ENCODE peak calls at places on chromosome 6, in ten cellular contexts. I is bronchial epithelial cell, W is brain microvascular endothelial cell, J is HepG2, K is spleen, G is cardiac muscle cell, A is left lung, S is AG04450, T is Peyer's patch, O is astrocyte. U is an unnamed sample. For H3K27me3, the result is how much of the 10 kb centered on the place peaks cover.

GRCh38 chr6:17429381-17430061 is 36.1 kb downstream of the CAP2 start:
- DNase-seq in I (no peak), W (no peak), J (no peak), K (no peak), G (no peak), A (no peak), S (peak), T (no peak), O (peak), U (no peak)

GRCh38 chr6:38305995-38306681 is 333.6 kb downstream of the BTBD9 start:
- DNase-seq in I (no peak), W (no peak), J (no peak), K (no peak), G (no peak), A (no peak), S (no peak), T (no peak), O (no peak), U (no peak)

GRCh38 chr6:133131621-133132020 is 109.5 kb upstream of the EYA4 start:
- DNase-seq in I (no peak), W (no peak), J (no peak), K (no peak), G (peak), A (no peak), S (no peak), T (no peak), O (no peak), U (no peak)

GRCh38 chr6:73968358-73968757 is 272.4 kb downstream of the CD109 start:
- DNase-seq in I (no peak), W (no peak), J (no peak), K (no peak), G (no peak), A (no peak), S (no peak), T (no peak), O (no peak), U (no peak)

GRCh38 chr6:24356310-24357035 is 1.4 kb downstream of the DCDC2 start:
- DNase-seq in I (no peak), W (no peak), J (peak), K (no peak), G (no peak), A (no peak), S (no peak), T (no peak), O (no peak), U (no peak)

GRCh38 chr6:137767931-137768690 is 98.9 kb upstream of the TNFAIP3 start:
- DNase-seq in I (peak), W (peak), J (no peak), K (no peak), G (no peak), A (no peak), S (no peak), T (no peak), O (peak), U (no peak)

GRCh38 chr6:28207244-28208179 is 17.6 kb upstream of the ZSCAN9 start:
- DNase-seq in I (peak), W (peak), J (no peak), K (peak), G (peak), A (no peak), S (no peak), T (no peak), O (peak), U (no peak)

GRCh38 chr6:91317984-91318383 is 731.1 kb upstream of the MAP3K7 start:
- DNase-seq in I (no peak), W (no peak), J (no peak), K (no peak), G (no peak), A (no peak), S (no peak), T (no peak), O (no peak), U (no peak)

GRCh38 chr6:161369339-161369738 is 95.5 kb upstream of the AGPAT4 start:
- DNase-seq in I (peak), W (peak), J (no peak), K (no peak), G (no peak), A (peak), S (peak), T (peak), O (peak), U (peak)

GRCh38 chr6:111982681-111983080 is 71.2 kb upstream of the CCN6 start:
- DNase-seq in I (peak), W (no peak), J (no peak), K (no peak), G (no peak), A (no peak), S (no peak), T (no peak), O (no peak), U (no peak)

GRCh38 chr6:89951574-89952360 is 57.5 kb downstream of the GJA10 start:
- DNase-seq in I (no peak), W (peak), J (peak), K (no peak), G (no peak), A (no peak), S (no peak), T (no peak), O (peak), U (no peak)

GRCh38 chr6:116206231-116206903 is 47.5 kb downstream of the TSPYL4 start:
- DNase-seq in I (peak), W (no peak), J (no peak), K (no peak), G (no peak), A (no peak), S (no peak), T (no peak), O (peak), U (no peak)

GRCh38 chr6:11188161-11188915 is 44.1 kb downstream of the NEDD9 start:
- DNase-seq in I (peak), W (no peak), J (peak), K (no peak), G (no peak), A (no peak), S (no peak), T (no peak), O (no peak), U (no peak)

GRCh38 chr6:155077784-155078183 is 82.7 kb downstream of the TIAM2 start:
- DNase-seq in I (no peak), W (no peak), J (peak), K (no peak), G (no peak), A (no peak), S (no peak), T (no peak), O (no peak), U (no peak)

GRCh38 chr6:124812067-124812466 is 150.2 kb upstream of the RNF217 start:
- DNase-seq in I (no peak), W (no peak), J (no peak), K (no peak), G (no peak), A (no peak), S (no peak), T (no peak), O (no peak), U (no peak)

GRCh38 chr6:148822819-148823218 is 76.0 kb downstream of the UST start:
- DNase-seq in I (no peak), W (no peak), J (no peak), K (no peak), G (no peak), A (no peak), S (no peak), T (no peak), O (no peak), U (no peak)

GRCh38 chr6:168123165-168123911 is 44.3 kb upstream of the FRMD1 start:
- DNase-seq in I (no peak), W (no peak), J (no peak), K (peak), G (no peak), A (no peak), S (no peak), T (peak), O (no peak), U (no peak)

GRCh38 chr6:15108383-15108715 is 137.5 kb upstream of the JARID2 start:
- DNase-seq in I (no peak), W (no peak), J (no peak), K (no peak), G (no peak), A (no peak), S (no peak), T (no peak), O (no peak), U (no peak)

GRCh38 chr6:163248051-163248450 is 166.5 kb upstream of the QKI start:
- DNase-seq in I (no peak), W (no peak), J (no peak), K (no peak), G (no peak), A (no peak), S (no peak), T (no peak), O (no peak), U (no peak)

GRCh38 chr6:105310371-105310770 is 92.5 kb downstream of the PREP start:
- DNase-seq in I (no peak), W (no peak), J (no peak), K (no peak), G (no peak), A (no peak), S (no peak), T (peak), O (no peak), U (no peak)

GRCh38 chr6:25014806-25015560 is 79.2 kb upstream of the RIPOR2 start:
- DNase-seq in I (no peak), W (peak), J (no peak), K (no peak), G (no peak), A (no peak), S (peak), T (no peak), O (peak), U (peak)

GRCh38 chr6:33583591-33584155 is 3.6 kb upstream of the BAK1 start:
- DNase-seq in I (no peak), W (no peak), J (peak), K (peak), G (no peak), A (no peak), S (no peak), T (no peak), O (no peak), U (no peak)

GRCh38 chr6:111852704-111853103 is 20.5 kb downstream of the FYN start:
- DNase-seq in I (peak), W (no peak), J (peak), K (no peak), G (no peak), A (no peak), S (no peak), T (no peak), O (no peak), U (peak)

GRCh38 chr6:24825130-24825630 is 26.5 kb upstream of the ARMH2 start:
- DNase-seq in I (peak), W (no peak), J (no peak), K (no peak), G (no peak), A (no peak), S (no peak), T (no peak), O (no peak), U (no peak)

GRCh38 chr6:137188855-137189254 is 15.4 kb upstream of the IL22RA2 start:
- DNase-seq in I (no peak), W (no peak), J (peak), K (no peak), G (peak), A (no peak), S (no peak), T (no peak), O (peak), U (no peak)

GRCh38 chr6:158208226-158208807 is 40.2 kb downstream of the GTF2H5 start:
- DNase-seq in I (no peak), W (no peak), J (no peak), K (no peak), G (no peak), A (no peak), S (no peak), T (no peak), O (no peak), U (no peak)

GRCh38 chr6:111414373-111414772 is 68.6 kb downstream of the REV3L start:
- DNase-seq in I (no peak), W (no peak), J (no peak), K (no peak), G (no peak), A (no peak), S (no peak), T (no peak), O (no peak), U (no peak)

GRCh38 chr6:32894085-32895005 is 40.4 kb downstream of the PSMB9 start:
- DNase-seq in I (peak), W (peak), J (peak), K (peak), G (peak), A (peak), S (peak), T (peak), O (peak), U (peak)

GRCh38 chr6:53543341-53544010 is 1.4 kb downstream of the GCLC start:
- DNase-seq in I (no peak), W (no peak), J (no peak), K (no peak), G (no peak), A (no peak), S (peak), T (no peak), O (peak), U (no peak)

GRCh38 chr6:146965110-146965689 is 239.0 kb upstream of the STXBP5 start:
- DNase-seq in I (no peak), W (no peak), J (no peak), K (no peak), G (no peak), A (no peak), S (no peak), T (no peak), O (no peak), U (no peak)

GRCh38 chr6:3732345-3733141 is 19.0 kb downstream of the PXDC1 start:
- DNase-seq in I (peak), W (peak), J (peak), K (peak), G (peak), A (peak), S (peak), T (peak), O (peak), U (no peak)

GRCh38 chr6:3325210-3325609 is 66.5 kb downstream of the PSMG4 start:
- DNase-seq in I (peak), W (peak), J (no peak), K (no peak), G (no peak), A (no peak), S (no peak), T (no peak), O (peak), U (no peak)

GRCh38 chr6:167682125-167682524 is 144.6 kb upstream of the AFDN start:
- DNase-seq in I (no peak), W (no peak), J (no peak), K (no peak), G (no peak), A (peak), S (no peak), T (no peak), O (no peak), U (no peak)

GRCh38 chr6:120556491-120556890 is 777.8 kb downstream of the TBC1D32 start:
- DNase-seq in I (peak), W (no peak), J (no peak), K (no peak), G (no peak), A (no peak), S (no peak), T (no peak), O (no peak), U (no peak)

GRCh38 chr6:13355969-13356368 is 27.6 kb upstream of the TBC1D7 start:
- DNase-seq in I (peak), W (no peak), J (no peak), K (no peak), G (no peak), A (no peak), S (no peak), T (no peak), O (no peak), U (no peak)

GRCh38 chr6:166485651-166486535 is 100.6 kb downstream of the RAMACL start:
- DNase-seq in I (no peak), W (no peak), J (no peak), K (peak), G (no peak), A (no peak), S (no peak), T (no peak), O (no peak), U (no peak)

GRCh38 chr6:28543671-28544131 is 18.0 kb downstream of the GPX5 start:
- DNase-seq in I (no peak), W (no peak), J (no peak), K (no peak), G (peak), A (no peak), S (no peak), T (no peak), O (no peak), U (no peak)

GRCh38 chr6:43887340-43887858 is 117.4 kb downstream of the VEGFA start:
- DNase-seq in I (no peak), W (no peak), J (no peak), K (peak), G (no peak), A (no peak), S (no peak), T (no peak), O (no peak), U (no peak)

GRCh38 chr6:113352029-113352801 is 504.9 kb upstream of the MARCKS start:
- DNase-seq in I (peak), W (peak), J (peak), K (no peak), G (no peak), A (no peak), S (no peak), T (peak), O (peak), U (no peak)

GRCh38 chr6:149060300-149060984 is 257.1 kb upstream of the TAB2 start:
- DNase-seq in I (no peak), W (peak), J (peak), K (peak), G (no peak), A (no peak), S (no peak), T (peak), O (no peak), U (no peak)

DNA sequence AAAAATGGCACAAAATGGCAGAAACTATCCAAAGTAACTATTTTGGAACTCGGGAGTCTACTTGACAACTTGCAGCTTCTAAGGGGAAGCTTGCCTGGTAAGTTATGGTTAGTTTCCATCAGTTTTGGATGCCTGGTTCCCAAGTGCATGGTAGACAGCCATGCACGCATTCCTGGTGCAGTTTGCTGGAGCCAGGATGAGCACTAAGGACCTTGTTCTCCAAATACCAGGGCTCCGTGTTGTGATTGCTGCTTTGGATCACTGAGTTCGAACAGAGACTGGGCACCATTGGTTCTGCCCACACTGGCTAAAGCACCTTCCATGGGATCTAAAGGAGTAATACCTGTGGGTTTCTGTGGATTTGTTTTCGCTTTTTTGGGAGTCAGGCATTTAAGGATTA is 103.7 kb downstream of the FAM120B start:
- DNase-seq in I (no peak), W (no peak), J (no peak), K (no peak), G (no peak), A (no peak), S (no peak), T (no peak), O (no peak), U (no peak)
- H3K4me3 ChIP-seq in I (no peak), W (no peak), J (no peak), K (no peak), G (no peak), A (no peak), S (no peak), T (no peak), O (no peak), U (no peak)

DNA sequence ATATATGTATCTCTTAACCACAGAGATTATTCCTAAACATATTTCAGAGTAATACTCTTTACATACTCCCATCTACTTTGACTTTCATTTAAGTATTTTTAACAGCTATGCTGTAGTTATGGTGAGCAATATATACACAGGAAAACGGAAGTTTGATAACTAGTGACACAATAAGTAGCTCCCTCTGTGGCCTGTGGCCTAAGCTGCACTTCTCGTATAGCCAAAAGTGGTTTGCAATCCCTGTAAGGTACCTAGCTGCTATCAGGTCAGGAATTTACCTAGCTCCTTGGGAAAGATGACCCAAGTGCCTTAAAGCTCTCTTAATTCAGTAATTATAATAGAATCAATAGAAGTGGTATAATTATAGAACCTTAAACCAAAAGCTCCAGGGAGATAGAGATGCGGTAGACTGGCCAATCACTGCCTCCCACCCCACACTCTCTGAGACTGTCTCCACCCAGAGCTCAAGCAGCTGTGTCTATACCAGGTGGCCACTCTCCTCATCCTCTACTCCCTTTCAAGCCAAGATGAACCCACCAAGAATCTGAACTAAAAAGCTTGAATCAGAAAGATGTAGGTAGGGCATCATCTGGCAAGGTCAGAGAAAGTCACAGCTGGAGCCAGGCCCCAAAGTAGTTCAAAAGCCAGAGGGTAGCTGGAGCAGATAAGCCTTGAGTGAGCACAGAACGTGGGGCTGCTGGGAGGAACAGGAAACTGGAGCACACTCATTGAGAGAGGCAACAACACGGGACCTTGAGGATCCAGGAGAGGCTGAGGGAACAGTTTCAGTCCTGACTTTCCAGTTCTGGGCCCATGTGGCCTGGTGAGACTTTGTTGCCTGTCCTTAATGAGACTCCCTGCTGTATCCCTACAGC is 84.9 kb upstream of the ASF1A start:
- DNase-seq in I (no peak), W (no peak), J (no peak), K (no peak), G (no peak), A (no peak), S (no peak), T (no peak), O (no peak), U (no peak)
- TF ChIP-seq CTCF in I (no peak), W (no peak), J (no peak), K (no peak), G (no peak), A (no peak), S (no peak), T (no peak), O (no peak), U (no peak)

GRCh38 chr6:45543298-45544235 is 165.8 kb upstream of the SUPT3H start:
- DNase-seq in I (peak), W (peak), J (no peak), K (no peak), G (no peak), A (no peak), S (no peak), T (no peak), O (peak), U (no peak)
- H3K27me3 ChIP-seq in I (under half), W (under half), J (under half), K (under half), G (under half), A (under half), S (under half), T (under half), O (under half), U (under half)

DNA sequence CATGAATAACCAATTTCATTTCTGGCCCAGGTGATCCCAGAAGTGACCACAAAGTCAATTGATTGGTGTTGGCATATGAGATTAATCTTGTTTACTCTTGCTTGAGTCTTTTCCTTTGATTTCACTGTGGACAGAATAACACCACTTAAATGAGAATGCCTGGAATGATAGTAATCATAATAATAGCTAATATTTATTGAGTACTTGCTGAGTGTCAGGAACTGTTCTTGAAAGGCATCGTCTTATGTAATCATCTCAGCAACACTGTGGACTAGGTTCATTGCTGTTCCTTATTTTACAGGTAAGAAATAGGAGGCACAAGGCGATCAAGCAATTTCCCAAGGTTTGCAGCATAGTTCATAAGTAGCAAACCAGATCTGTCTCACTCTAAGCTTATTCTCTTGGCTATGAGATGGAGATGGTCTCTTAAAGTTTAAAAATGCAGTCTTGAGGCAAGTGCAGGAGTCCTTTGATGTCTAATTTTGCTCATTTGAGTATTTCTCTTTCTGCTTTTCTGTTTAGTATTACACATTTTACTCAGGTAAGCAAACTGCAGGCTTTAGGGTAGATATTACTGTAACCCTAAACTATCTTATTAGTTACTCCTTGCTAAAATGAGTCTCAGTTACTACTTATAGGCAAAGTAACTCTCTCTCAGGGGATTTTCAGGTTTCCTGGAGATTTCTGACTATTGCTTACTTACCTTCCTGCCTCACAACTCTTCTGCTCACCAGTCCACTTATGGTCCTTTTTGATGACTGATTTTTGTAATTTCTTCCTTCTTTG is 6.3 kb downstream of the ADGRG6 start:
- DNase-seq in I (no peak), W (no peak), J (peak), K (no peak), G (no peak), A (no peak), S (no peak), T (no peak), O (no peak), U (no peak)
- H3K4me3 ChIP-seq in I (no peak), W (no peak), J (no peak), K (no peak), G (no peak), A (no peak), S (no peak), T (no peak), O (no peak), U (no peak)

U was measured in BJ.